ENCODE peak calls at places on chromosomes 2 and 18, in four cellular contexts. Z is HepG2, M is endothelial cell of umbilical vein, I is A549. S is an unnamed sample.

GRCh38 chr2:148742373-148742772 is 97.8 kb downstream of the EPC2 start:
- DNase-seq in Z (no peak), I (no peak), M (no peak), S (no peak)

GRCh38 chr2:173982918-173983317 is 17.7 kb upstream of the SP3 start:
- DNase-seq in I (peak; percentile 42), M (peak; percentile 71), Z (no peak), S (no peak)

GRCh38 chr2:233047206-233047605 is 12.9 kb upstream of the INPP5D start:
- DNase-seq in I (no peak), Z (no peak), M (no peak), S (no peak)

GRCh38 chr2:58266211-58266610 is 25.1 kb upstream of the FANCL start:
- DNase-seq in I (no peak), Z (no peak), M (no peak), S (no peak)

GRCh38 chr2:20446280-20446916 is 476 bp upstream of the RHOB start:
- DNase-seq in M (no peak), I (no peak), Z (no peak), S (no peak)

GRCh38 chr2:157443795-157444642 is at the start of gene CYTIP:
- DNase-seq in I (no peak), M (no peak), Z (no peak), S (peak; percentile 73)

GRCh38 chr18:9926223-9926894 is 12.5 kb downstream of the VAPA start:
- DNase-seq in I (no peak), Z (no peak), M (no peak), S (no peak)

GRCh38 chr2:47631840-47632398 is 151.0 kb upstream of the MSH6 start:
- DNase-seq in Z (no peak), I (peak; percentile 72), M (no peak), S (no peak)

GRCh38 chr18:2787225-2787624 is 59.6 kb upstream of the EMILIN2 start:
- DNase-seq in M (no peak), I (no peak), Z (no peak), S (no peak)

GRCh38 chr2:218003265-218003950 is 613 bp upstream of the TNS1 start:
- DNase-seq in M (no peak), Z (no peak), I (no peak), S (peak; percentile 52)

GRCh38 chr2:119218478-119219064 is 5.1 kb upstream of the STEAP3 start:
- DNase-seq in M (peak; percentile 16), Z (peak; percentile 69), I (peak; percentile 26), S (peak; percentile 55)

GRCh38 chr2:66446178-66446860 is 11.4 kb downstream of the MEIS1 start:
- DNase-seq in I (no peak), Z (no peak), M (no peak), S (no peak)

GRCh38 chr2:11072550-11072949 is 82.7 kb upstream of the SLC66A3 start:
- DNase-seq in M (no peak), Z (no peak), I (no peak), S (no peak)

GRCh38 chr2:9247786-9248185 is 41.2 kb downstream of the ASAP2 start:
- DNase-seq in I (no peak), M (peak; percentile 50), Z (peak; percentile 87), S (no peak)

GRCh38 chr2:201959626-201960025 is 74.0 kb upstream of the FZD7 start:
- DNase-seq in I (no peak), Z (no peak), M (no peak), S (no peak)

GRCh38 chr18:11994346-11994707 is 13.0 kb downstream of the IMPA2 start:
- DNase-seq in I (peak; percentile 62), Z (peak; percentile 83), M (no peak), S (no peak)

GRCh38 chr18:76823166-76823539 is 796 bp downstream of the ZNF236 start:
- DNase-seq in Z (no peak), I (no peak), M (no peak), S (no peak)

GRCh38 chr2:176583530-176584101 is 314.4 kb downstream of the MTX2 start:
- DNase-seq in Z (no peak), M (peak; percentile 96), I (peak; percentile 56), S (no peak)

GRCh38 chr2:24048662-24049484 is 668 bp upstream of the FKBP1B start:
- DNase-seq in I (no peak), M (no peak), Z (no peak), S (peak; percentile 28)

GRCh38 chr2:6880200-6880733 is 2.7 kb downstream of the RSAD2 start:
- DNase-seq in Z (no peak), I (no peak), M (no peak), S (peak; percentile 71)

GRCh38 chr2:211391206-211391605 is 834.8 kb downstream of the CPS1 start:
- DNase-seq in M (no peak), Z (no peak), I (no peak), S (no peak)

GRCh38 chr18:51076503-51076902 is 46.5 kb downstream of the SMAD4 start:
- DNase-seq in Z (no peak), I (no peak), M (no peak), S (no peak)

GRCh38 chr2:172894723-172895387 is 159.2 kb downstream of the RAPGEF4 start:
- DNase-seq in Z (no peak), M (no peak), I (no peak), S (no peak)

GRCh38 chr2:173214213-173214612 is 138.6 kb downstream of the MAP3K20 start:
- DNase-seq in Z (no peak), M (no peak), I (no peak), S (no peak)

GRCh38 chr2:96642564-96643350 is at the start of gene FER1L5:
- DNase-seq in I (no peak), Z (no peak), M (no peak), S (no peak)
- TF ChIP-seq MYC in I (no peak), Z (no peak), M (no peak), S (no peak)

DNA sequence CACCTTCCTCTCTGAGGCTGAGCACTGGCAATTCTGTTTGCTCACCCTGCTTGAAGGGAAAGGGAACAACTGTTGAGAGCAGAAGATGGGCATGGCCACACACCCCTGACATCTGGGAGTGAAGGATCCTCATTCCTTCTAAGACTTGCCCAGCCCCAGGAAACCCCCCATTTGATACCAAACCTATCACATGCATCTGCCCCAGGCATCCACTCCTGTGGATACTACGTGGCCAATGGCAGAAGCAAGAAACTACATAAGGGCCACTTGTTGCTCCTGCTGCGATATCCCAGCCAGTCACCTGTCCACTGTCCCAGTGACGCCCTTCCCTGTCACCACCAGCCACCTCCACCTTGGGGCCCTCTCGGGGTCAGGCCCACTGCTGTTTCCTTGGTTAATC is 185.2 kb downstream of the SMAD2 start:
- DNase-seq in M (no peak), I (no peak), Z (no peak), S (no peak)
- TF ChIP-seq MYC in M (no peak), I (no peak), Z (no peak), S (no peak)

GRCh38 chr2:222998459-222998858 is 53.5 kb upstream of the KCNE4 start:
- DNase-seq in Z (no peak), M (no peak), I (no peak), S (no peak)

GRCh38 chr2:222989431-222989830 is 62.6 kb upstream of the KCNE4 start:
- DNase-seq in M (no peak), Z (no peak), I (no peak), S (no peak)

GRCh38 chr2:222993920-222994650 is 57.9 kb upstream of the KCNE4 start:
- DNase-seq in M (peak; percentile 86), I (peak; percentile 41), Z (no peak), S (no peak)
- TF ChIP-seq MYC in M (no peak), I (no peak), Z (no peak), S (no peak)

GRCh38 chr2:108124733-108125132 is 115.0 kb upstream of the SULT1C3 start:
- DNase-seq in M (no peak), I (no peak), Z (no peak), S (no peak)
- TF ChIP-seq MYC in M (no peak), I (no peak), Z (no peak), S (no peak)

GRCh38 chr18:36326771-36327170 is 29.3 kb downstream of the FHOD3 start:
- DNase-seq in I (no peak), M (no peak), Z (no peak), S (no peak)

GRCh38 chr18:36327352-36328316 is 30.1 kb downstream of the FHOD3 start:
- DNase-seq in I (no peak), M (no peak), Z (no peak), S (no peak)

GRCh38 chr18:36323421-36323820 is 25.9 kb downstream of the FHOD3 start:
- DNase-seq in Z (no peak), I (no peak), M (no peak), S (no peak)

GRCh38 chr18:36328385-36328858 is 30.9 kb downstream of the FHOD3 start:
- DNase-seq in Z (no peak), I (no peak), M (no peak), S (no peak)

GRCh38 chr18:36325846-36326245 is 28.3 kb downstream of the FHOD3 start:
- DNase-seq in I (no peak), Z (no peak), M (no peak), S (no peak)
- TF ChIP-seq MYC in I (no peak), Z (no peak), M (no peak), S (no peak)

GRCh38 chr2:63555299-63555698 is 33.0 kb downstream of the WDPCP start:
- DNase-seq in M (no peak), Z (no peak), I (no peak), S (no peak)
- TF ChIP-seq MYC in M (no peak), Z (no peak), I (no peak), S (no peak)

GRCh38 chr2:169736902-169737301 is 3.3 kb downstream of the KLHL23 start:
- DNase-seq in M (peak; percentile 49), I (no peak), Z (no peak), S (no peak)

GRCh38 chr2:169735623-169736022 is 2.0 kb downstream of the KLHL23 start:
- DNase-seq in M (no peak), Z (no peak), I (no peak), S (no peak)

GRCh38 chr2:169743549-169743948 is 9.9 kb downstream of the KLHL23 start:
- DNase-seq in Z (no peak), M (no peak), I (no peak), S (no peak)

GRCh38 chr2:169738566-169739229 is 5.1 kb downstream of the KLHL23 start:
- DNase-seq in Z (no peak), I (no peak), M (no peak), S (no peak)

GRCh38 chr2:169739351-169739750 is 5.7 kb downstream of the KLHL23 start:
- DNase-seq in M (no peak), I (no peak), Z (no peak), S (no peak)
- TF ChIP-seq MYC in M (no peak), I (no peak), Z (no peak), S (no peak)

GRCh38 chr2:141957827-141958440 is 172.9 kb downstream of the LRP1B start:
- DNase-seq in M (no peak), Z (no peak), I (no peak), S (no peak)
- TF ChIP-seq MYC in M (no peak), Z (no peak), I (no peak), S (no peak)

DNA sequence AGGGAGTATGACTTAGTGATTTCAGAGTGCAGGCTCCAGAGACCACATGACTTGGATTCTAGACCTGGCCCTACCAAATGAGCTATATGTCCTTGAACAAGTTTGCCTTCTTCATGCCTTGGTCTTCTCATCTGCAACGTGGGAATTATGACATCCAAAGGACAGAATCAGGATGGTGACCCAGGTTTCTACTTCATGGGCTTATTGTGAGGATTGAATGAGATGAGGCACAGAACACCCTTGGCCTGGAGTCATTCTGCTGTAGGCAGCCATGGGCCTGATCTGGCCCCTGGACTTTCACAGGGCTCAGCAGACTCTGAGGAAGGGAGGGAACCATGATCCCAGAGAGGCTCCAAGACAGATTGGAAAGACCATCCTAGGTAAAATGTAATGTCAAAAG is 85.6 kb upstream of the HAAO start:
- DNase-seq in Z (no peak), I (no peak), M (no peak), S (no peak)
- TF ChIP-seq MYC in Z (no peak), I (no peak), M (no peak), S (no peak)

GRCh38 chr18:46253498-46253897 is 149.3 kb downstream of the HAUS1 start:
- DNase-seq in M (no peak), I (no peak), Z (no peak), S (no peak)
- TF ChIP-seq MYC in M (no peak), I (no peak), Z (no peak), S (no peak)

S was measured in NB4.